ENCODE peak calls at places on chromosome 6, in eight cellular contexts. One of them, this sample, is unnamed.

GRCh38 chr6:168095741-168096250 is 16.8 kb upstream of the FRMD1 start:
- DNase-seq in tibial artery: no peak
- DNase-seq in progenitor cell of endocrine pancreas: no peak
- DNase-seq in osteoblast: peak
- DNase-seq in stimulated activated CD4-positive, alpha-beta T cell treated with anti-CD3 and anti-CD28 coated beads, Interleukin-2, amount 100 ng/mL, for 4 hours: no peak
- DNase-seq in HAP-1: no peak
- DNase-seq in lower lobe of right lung: peak
- DNase-seq in stimulated activated naive B cell treated with anti-CD40 and anti-IgM and Interleukin-4, amounts not matched to agents 10 μg/mL and 1 μg/mL and 100 μg/mL, for 72 hours: no peak
- DNase-seq in this sample: no peak

GRCh38 chr6:113645576-113645970 is 211.6 kb upstream of the MARCKS start:
- DNase-seq in HAP-1: no peak
- DNase-seq in stimulated activated naive B cell treated with anti-CD40 and anti-IgM and Interleukin-4, amounts not matched to agents 10 μg/mL and 1 μg/mL and 100 μg/mL, for 72 hours: no peak
- DNase-seq in osteoblast: peak
- DNase-seq in stimulated activated CD4-positive, alpha-beta T cell treated with anti-CD3 and anti-CD28 coated beads, Interleukin-2, amount 100 ng/mL, for 4 hours: no peak
- DNase-seq in tibial artery: no peak
- DNase-seq in lower lobe of right lung: no peak
- DNase-seq in progenitor cell of endocrine pancreas: no peak
- DNase-seq in this sample: peak

GRCh38 chr6:115582386-115582785 is 478.3 kb downstream of the FRK start:
- DNase-seq in osteoblast: no peak
- DNase-seq in lower lobe of right lung: no peak
- DNase-seq in tibial artery: no peak
- DNase-seq in stimulated activated naive B cell treated with anti-CD40 and anti-IgM and Interleukin-4, amounts not matched to agents 10 μg/mL and 1 μg/mL and 100 μg/mL, for 72 hours: no peak
- DNase-seq in stimulated activated CD4-positive, alpha-beta T cell treated with anti-CD3 and anti-CD28 coated beads, Interleukin-2, amount 100 ng/mL, for 4 hours: no peak
- DNase-seq in HAP-1: no peak
- DNase-seq in progenitor cell of endocrine pancreas: no peak
- DNase-seq in this sample: no peak

GRCh38 chr6:162753775-162754174 is 26.0 kb downstream of the PACRG start:
- DNase-seq in progenitor cell of endocrine pancreas: no peak
- DNase-seq in tibial artery: no peak
- DNase-seq in HAP-1: no peak
- DNase-seq in stimulated activated CD4-positive, alpha-beta T cell treated with anti-CD3 and anti-CD28 coated beads, Interleukin-2, amount 100 ng/mL, for 4 hours: no peak
- DNase-seq in osteoblast: no peak
- DNase-seq in stimulated activated naive B cell treated with anti-CD40 and anti-IgM and Interleukin-4, amounts not matched to agents 10 μg/mL and 1 μg/mL and 100 μg/mL, for 72 hours: no peak
- DNase-seq in lower lobe of right lung: no peak
- DNase-seq in this sample: no peak

GRCh38 chr6:87154641-87155271 is 609 bp upstream of the ZNF292 start:
- DNase-seq in tibial artery: no peak
- DNase-seq in stimulated activated CD4-positive, alpha-beta T cell treated with anti-CD3 and anti-CD28 coated beads, Interleukin-2, amount 100 ng/mL, for 4 hours: peak
- DNase-seq in HAP-1: no peak
- DNase-seq in osteoblast: peak
- DNase-seq in lower lobe of right lung: no peak
- DNase-seq in progenitor cell of endocrine pancreas: no peak
- DNase-seq in stimulated activated naive B cell treated with anti-CD40 and anti-IgM and Interleukin-4, amounts not matched to agents 10 μg/mL and 1 μg/mL and 100 μg/mL, for 72 hours: peak
- DNase-seq in this sample: no peak

GRCh38 chr6:113301651-113302050 is 555.5 kb upstream of the MARCKS start:
- DNase-seq in lower lobe of right lung: no peak
- DNase-seq in tibial artery: no peak
- DNase-seq in progenitor cell of endocrine pancreas: no peak
- DNase-seq in osteoblast: no peak
- DNase-seq in stimulated activated CD4-positive, alpha-beta T cell treated with anti-CD3 and anti-CD28 coated beads, Interleukin-2, amount 100 ng/mL, for 4 hours: no peak
- DNase-seq in stimulated activated naive B cell treated with anti-CD40 and anti-IgM and Interleukin-4, amounts not matched to agents 10 μg/mL and 1 μg/mL and 100 μg/mL, for 72 hours: no peak
- DNase-seq in HAP-1: no peak
- DNase-seq in this sample: no peak

GRCh38 chr6:111604259-111605099 is 1.2 kb downstream of the TRAF3IP2 start:
- DNase-seq in progenitor cell of endocrine pancreas: no peak
- DNase-seq in tibial artery: peak
- DNase-seq in stimulated activated naive B cell treated with anti-CD40 and anti-IgM and Interleukin-4, amounts not matched to agents 10 μg/mL and 1 μg/mL and 100 μg/mL, for 72 hours: no peak
- DNase-seq in HAP-1: peak
- DNase-seq in osteoblast: peak
- DNase-seq in stimulated activated CD4-positive, alpha-beta T cell treated with anti-CD3 and anti-CD28 coated beads, Interleukin-2, amount 100 ng/mL, for 4 hours: no peak
- DNase-seq in lower lobe of right lung: no peak
- DNase-seq in this sample: peak

GRCh38 chr6:167699141-167700036 is 127.3 kb upstream of the AFDN start:
- DNase-seq in lower lobe of right lung: peak
- DNase-seq in HAP-1: no peak
- DNase-seq in stimulated activated naive B cell treated with anti-CD40 and anti-IgM and Interleukin-4, amounts not matched to agents 10 μg/mL and 1 μg/mL and 100 μg/mL, for 72 hours: peak
- DNase-seq in tibial artery: peak
- DNase-seq in stimulated activated CD4-positive, alpha-beta T cell treated with anti-CD3 and anti-CD28 coated beads, Interleukin-2, amount 100 ng/mL, for 4 hours: peak
- DNase-seq in progenitor cell of endocrine pancreas: no peak
- DNase-seq in osteoblast: no peak
- DNase-seq in this sample: no peak

GRCh38 chr6:139753198-139753861 is 378.9 kb upstream of the CITED2 start:
- DNase-seq in osteoblast: no peak
- DNase-seq in HAP-1: no peak
- DNase-seq in progenitor cell of endocrine pancreas: no peak
- DNase-seq in stimulated activated CD4-positive, alpha-beta T cell treated with anti-CD3 and anti-CD28 coated beads, Interleukin-2, amount 100 ng/mL, for 4 hours: no peak
- DNase-seq in tibial artery: no peak
- DNase-seq in lower lobe of right lung: no peak
- DNase-seq in stimulated activated naive B cell treated with anti-CD40 and anti-IgM and Interleukin-4, amounts not matched to agents 10 μg/mL and 1 μg/mL and 100 μg/mL, for 72 hours: no peak
- DNase-seq in this sample: no peak

GRCh38 chr6:118680452-118681095 is 29.2 kb upstream of the CEP85L start:
- DNase-seq in tibial artery: no peak
- DNase-seq in stimulated activated CD4-positive, alpha-beta T cell treated with anti-CD3 and anti-CD28 coated beads, Interleukin-2, amount 100 ng/mL, for 4 hours: no peak
- DNase-seq in osteoblast: no peak
- DNase-seq in progenitor cell of endocrine pancreas: no peak
- DNase-seq in stimulated activated naive B cell treated with anti-CD40 and anti-IgM and Interleukin-4, amounts not matched to agents 10 μg/mL and 1 μg/mL and 100 μg/mL, for 72 hours: no peak
- DNase-seq in lower lobe of right lung: no peak
- DNase-seq in HAP-1: no peak
- DNase-seq in this sample: no peak

This sample was measured in tibial nerve.